ENCODE peak calls at places on chromosomes 16 and 17, in seven cellular contexts. U, I, Q, V, F, W and L are unnamed samples.
A peak's percentile ranks its signal among the peaks of the same experiment; 100 is the strongest.

GRCh38 chr16:66594739-66595138 is 9.8 kb upstream of the CMTM3 start:
- DNase-seq in U (no peak), I (no peak), Q (no peak), V (no peak), F (no peak), W (no peak), L (no peak)

GRCh38 chr16:84079664-84080063 is 37.1 kb upstream of the SLC38A8 start:
- DNase-seq in U (no peak), I (no peak), Q (no peak), V (no peak), F (no peak), W (no peak), L (no peak)

GRCh38 chr17:76586741-76587487 is 1.3 kb upstream of the ST6GALNAC2 start:
- DNase-seq in U (no peak), I (no peak), Q (no peak), V (no peak), F (no peak), W (no peak), L (no peak)

GRCh38 chr16:31135535-31136286 is at the start of gene PRSS8:
- DNase-seq in U (no peak), I (peak; percentile 96), Q (peak; percentile 75), V (peak; percentile 26), F (peak; percentile 48), W (no peak), L (no peak)

GRCh38 chr17:20109121-20109520 is 100.0 kb downstream of the SPECC1 start:
- DNase-seq in U (no peak), I (no peak), Q (no peak), V (no peak), F (no peak), W (no peak), L (no peak)

GRCh38 chr17:34739386-34739785 is 160.0 kb downstream of the TMEM132E start:
- DNase-seq in U (no peak), I (peak; percentile 1), Q (no peak), V (no peak), F (no peak), W (no peak), L (no peak)

GRCh38 chr16:84823926-84824325 is 4.1 kb downstream of the CRISPLD2 start:
- DNase-seq in U (no peak), I (no peak), Q (no peak), V (no peak), F (no peak), W (no peak), L (no peak)

GRCh38 chr17:74545456-74546230 is at the start of gene CD300C:
- DNase-seq in U (no peak), I (no peak), Q (no peak), V (no peak), F (no peak), W (no peak), L (peak; percentile 36)

GRCh38 chr17:36687736-36688135 is 86.4 kb downstream of the MRM1 start:
- DNase-seq in U (no peak), I (no peak), Q (no peak), V (no peak), F (no peak), W (no peak), L (no peak)

GRCh38 chr16:57663917-57664661 is 4.0 kb upstream of the ADGRG3 start:
- DNase-seq in U (no peak), I (no peak), Q (no peak), V (no peak), F (no peak), W (no peak), L (no peak)

GRCh38 chr16:46947900-46948547 is 25.4 kb downstream of the DNAJA2 start:
- DNase-seq in U (peak; percentile 18), I (peak; percentile 26), Q (no peak), V (peak; percentile 28), F (peak; percentile 29), W (no peak), L (no peak)

GRCh38 chr16:81558444-81559175 is 114.0 kb downstream of the CMIP start:
- DNase-seq in U (no peak), I (peak; percentile 92), Q (no peak), V (no peak), F (no peak), W (no peak), L (no peak)

GRCh38 chr16:88533945-88534641 is 36.1 kb upstream of the ZC3H18 start:
- DNase-seq in U (peak; percentile 51), I (peak; percentile 59), Q (peak; percentile 57), V (peak; percentile 83), F (peak; percentile 31), W (peak; percentile 86), L (peak; percentile 77)

GRCh38 chr16:69520800-69521602 is 44.8 kb upstream of the NFAT5 start:
- DNase-seq in U (no peak), I (no peak), Q (no peak), V (no peak), F (no peak), W (no peak), L (no peak)

GRCh38 chr16:55376045-55376444 is 52.0 kb downstream of the IRX6 start:
- DNase-seq in U (no peak), I (no peak), Q (no peak), V (no peak), F (no peak), W (no peak), L (no peak)
- H3K4me3 ChIP-seq in U (no peak overlapping the region), I (no peak overlapping the region), Q (no peak overlapping the region), V (no peak overlapping the region), F (no peak overlapping the region), W (no peak overlapping the region), L (no peak overlapping the region)

GRCh38 chr16:7013990-7014389 is 318.7 kb upstream of the RBFOX1 start:
- DNase-seq in U (no peak), I (no peak), Q (no peak), V (no peak), F (no peak), W (no peak), L (no peak)

GRCh38 chr16:7016986-7017385 is 315.7 kb upstream of the RBFOX1 start:
- DNase-seq in U (no peak), I (no peak), Q (no peak), V (no peak), F (no peak), W (no peak), L (no peak)

DNA sequence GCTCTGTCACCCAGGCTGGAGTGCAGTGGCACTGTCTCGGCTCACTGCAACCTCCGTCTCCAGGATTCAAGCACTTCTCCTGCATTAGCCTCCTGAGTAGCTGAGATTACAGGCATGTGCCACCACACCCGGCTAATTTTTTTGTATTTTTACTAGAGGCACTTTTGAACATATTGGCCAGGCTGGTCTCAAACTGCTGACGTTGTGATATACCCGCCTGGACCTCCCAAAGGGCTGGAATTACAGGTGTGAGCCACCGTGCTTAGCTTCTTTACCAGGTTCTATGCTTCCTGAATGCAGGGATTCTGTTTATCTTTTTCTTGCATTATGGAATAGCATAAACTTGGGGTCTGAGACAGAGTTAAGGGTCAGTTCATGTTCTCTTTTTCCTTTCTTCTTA is 317.9 kb upstream of the RBFOX1 start:
- DNase-seq in U (no peak), I (no peak), Q (no peak), V (no peak), F (no peak), W (no peak), L (no peak)
- H3K27ac ChIP-seq in U (no peak overlapping the region), I (no peak overlapping the region), Q (no peak overlapping the region), V (no peak overlapping the region), F (no peak overlapping the region), W (no peak overlapping the region), L (no peak overlapping the region)

GRCh38 chr17:81487487-81488275 is 24.9 kb downstream of the ACTG1 start:
- DNase-seq in U (peak; percentile 64), I (peak; percentile 85), Q (peak; percentile 86), V (peak; percentile 86), F (no peak), W (peak; percentile 84), L (peak; percentile 87)

GRCh38 chr17:81487089-81487486 is 25.5 kb downstream of the ACTG1 start:
- DNase-seq in U (no peak), I (no peak), Q (no peak), V (no peak), F (no peak), W (no peak), L (no peak)

GRCh38 chr17:81489012-81489968 is 23.3 kb downstream of the ACTG1 start:
- DNase-seq in U (no peak), I (no peak), Q (no peak), V (no peak), F (no peak), W (no peak), L (no peak)

GRCh38 chr17:81489986-81490598 is 22.5 kb downstream of the ACTG1 start:
- DNase-seq in U (no peak), I (no peak), Q (no peak), V (no peak), F (no peak), W (no peak), L (no peak)

GRCh38 chr17:81488276-81488860 is 24.2 kb downstream of the ACTG1 start:
- DNase-seq in U (no peak), I (no peak), Q (no peak), V (no peak), F (no peak), W (no peak), L (no peak)
- TF ChIP-seq POLR2A in U (no peak), I (no peak), Q (no peak), V (no peak), F (no peak), W (no peak), L (no peak)

GRCh38 chr16:14087590-14088154 is 16.6 kb downstream of the MRTFB start:
- DNase-seq in U (no peak), I (no peak), Q (no peak), V (no peak), F (no peak), W (no peak), L (no peak)

GRCh38 chr16:14089283-14089823 is 18.2 kb downstream of the MRTFB start:
- DNase-seq in U (no peak), I (no peak), Q (no peak), V (no peak), F (no peak), W (no peak), L (no peak)

GRCh38 chr16:14092579-14092978 is 21.5 kb downstream of the MRTFB start:
- DNase-seq in U (no peak), I (no peak), Q (no peak), V (no peak), F (no peak), W (no peak), L (no peak)

GRCh38 chr16:14086477-14086876 is 15.4 kb downstream of the MRTFB start:
- DNase-seq in U (no peak), I (no peak), Q (no peak), V (no peak), F (no peak), W (no peak), L (no peak)

GRCh38 chr16:14088155-14088753 is 17.1 kb downstream of the MRTFB start:
- DNase-seq in U (no peak), I (no peak), Q (no peak), V (no peak), F (no peak), W (no peak), L (no peak)
- H3K4me3 ChIP-seq in U (no peak overlapping the region), I (no peak overlapping the region), Q (peak overlapping the region; percentile 12), V (no peak overlapping the region), F (no peak overlapping the region), W (no peak overlapping the region), L (no peak overlapping the region)

DNA sequence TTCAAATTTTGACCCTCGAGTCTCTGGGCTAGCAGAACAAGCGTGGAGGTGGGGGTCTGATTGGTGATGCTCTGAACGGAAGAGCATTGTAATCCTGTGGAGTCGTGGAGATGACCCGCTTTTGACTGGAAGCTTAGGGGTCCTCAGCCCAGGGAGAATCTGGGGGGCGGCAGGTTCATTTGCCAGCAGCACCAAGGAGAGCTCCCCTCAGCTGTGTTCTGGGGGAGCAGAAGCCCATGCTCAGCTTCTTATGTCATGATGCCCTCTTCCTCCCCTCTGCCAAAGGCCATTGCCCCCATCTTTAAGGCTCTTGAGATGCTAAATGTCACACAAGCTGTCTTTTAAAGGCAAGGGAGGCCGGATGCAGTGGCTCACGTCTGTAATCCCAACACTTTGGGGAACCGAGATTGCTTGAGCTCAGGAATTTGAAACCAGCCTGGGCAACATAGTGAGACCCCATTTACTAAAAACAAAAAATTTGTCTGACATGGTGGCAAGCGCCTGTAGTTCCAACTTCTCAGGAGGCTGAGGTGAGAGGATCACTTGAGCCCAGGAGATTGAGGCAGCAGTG is 19.3 kb downstream of the LDHD start:
- DNase-seq in U (no peak), I (no peak), Q (no peak), V (no peak), F (no peak), W (no peak), L (no peak)
- H3K27ac ChIP-seq in U (no peak overlapping the region), I (peak overlapping the region; percentile 77), Q (no peak overlapping the region), V (no peak overlapping the region), F (no peak overlapping the region), W (no peak overlapping the region), L (peak overlapping the region; percentile 35)